ENCODE peak calls at places on chromosomes 4 and X, in seven cellular contexts. I, O, C, N, J, S and M are unnamed samples.
A peak's percentile ranks its signal among the peaks of the same experiment; 100 is the strongest.

GRCh38 chr4:20839957-20840356 is 139.7 kb downstream of the PACRGL start:
- DNase-seq in I (no peak), O (no peak), C (no peak), N (no peak), J (no peak), S (no peak), M (no peak)

GRCh38 chr4:32374201-32374600 is 1654.0 kb downstream of the PCDH7 start:
- DNase-seq in I (no peak), O (no peak), C (no peak), N (no peak), J (no peak), S (no peak), M (no peak)

GRCh38 chr4:90572996-90573395 is 445.8 kb downstream of the CCSER1 start:
- DNase-seq in I (no peak), O (no peak), C (no peak), N (no peak), J (no peak), S (no peak), M (no peak)

GRCh38 chr4:6926681-6927478 is 17.3 kb downstream of the TBC1D14 start:
- DNase-seq in I (no peak), O (no peak), C (no peak), N (peak; percentile 92), J (no peak), S (peak; percentile 56), M (no peak)

GRCh38 chrX:9577555-9577954 is 112.7 kb downstream of the TBL1X start:
- DNase-seq in I (no peak), O (no peak), C (no peak), N (no peak), J (no peak), S (no peak), M (no peak)

GRCh38 chrX:118520206-118520857 is 24.7 kb downstream of the DOCK11 start:
- DNase-seq in I (no peak), O (no peak), C (no peak), N (no peak), J (no peak), S (no peak), M (no peak)

GRCh38 chr4:86019906-86020305 is 339.9 kb downstream of the MAPK10 start:
- DNase-seq in I (no peak), O (no peak), C (no peak), N (no peak), J (no peak), S (no peak), M (no peak)

GRCh38 chr4:87060957-87061356 is 126.1 kb downstream of the AFF1 start:
- DNase-seq in I (no peak), O (no peak), C (no peak), N (no peak), J (peak; percentile 94), S (no peak), M (no peak)

GRCh38 chr4:6474053-6474568 is 1.7 kb upstream of the PPP2R2C start:
- DNase-seq in I (no peak), O (peak; percentile 3), C (peak; percentile 45), N (peak; percentile 66), J (no peak), S (no peak), M (peak; percentile 78)

GRCh38 chr4:102524691-102525090 is 23.5 kb downstream of the NFKB1 start:
- DNase-seq in I (no peak), O (no peak), C (no peak), N (no peak), J (no peak), S (no peak), M (no peak)

GRCh38 chr4:46387956-46388355 is 2.0 kb downstream of the GABRA2 start:
- DNase-seq in I (no peak), O (no peak), C (no peak), N (no peak), J (no peak), S (no peak), M (no peak)